ENCODE peak calls at places on chromosome 13, in nine cellular contexts. O, G, U, M, L, S, Y, Z and A are unnamed samples.

GRCh38 chr13:62250501-62251175 is 835.0 kb upstream of the PCDH20 start:
- DNase-seq in O (no peak), G (no peak), U (no peak), M (no peak), L (no peak), S (no peak), Y (no peak), Z (no peak), A (peak)

GRCh38 chr13:70923863-70924752 is 815.9 kb upstream of the KLHL1 start:
- DNase-seq in O (peak), G (no peak), U (no peak), M (no peak), L (no peak), S (no peak), Y (no peak), Z (no peak), A (no peak)

GRCh38 chr13:59247166-59247565 is 916.6 kb downstream of the DIAPH3 start:
- DNase-seq in O (no peak), G (no peak), U (no peak), M (no peak), L (no peak), S (no peak), Y (peak), Z (no peak), A (no peak)

GRCh38 chr13:90721937-90722336 is 625.5 kb upstream of the MIR17HG start:
- DNase-seq in O (no peak), G (no peak), U (no peak), M (no peak), L (no peak), S (no peak), Y (no peak), Z (no peak), A (no peak)

GRCh38 chr13:28658539-28658795 is 463 bp upstream of the POMP start:
- DNase-seq in O (no peak), G (no peak), U (no peak), M (no peak), L (no peak), S (no peak), Y (peak), Z (no peak), A (peak)

GRCh38 chr13:31436478-31436877 is 236.7 kb downstream of the B3GLCT start:
- DNase-seq in O (no peak), G (no peak), U (no peak), M (no peak), L (no peak), S (no peak), Y (no peak), Z (no peak), A (no peak)

GRCh38 chr13:60164490-60164889 is 762 bp upstream of the DIAPH3 start:
- DNase-seq in O (no peak), G (peak), U (no peak), M (no peak), L (no peak), S (no peak), Y (no peak), Z (no peak), A (no peak)

GRCh38 chr13:104534847-104535246 is 1468.6 kb upstream of the SLC10A2 start:
- DNase-seq in O (no peak), G (no peak), U (no peak), M (no peak), L (no peak), S (no peak), Y (no peak), Z (no peak), A (no peak)

GRCh38 chr13:107462501-107462900 is 752.8 kb downstream of the LIG4 start:
- DNase-seq in O (peak), G (no peak), U (no peak), M (no peak), L (no peak), S (no peak), Y (no peak), Z (peak), A (no peak)

GRCh38 chr13:32098275-32098674 is 66.7 kb downstream of the FRY start:
- DNase-seq in O (no peak), G (no peak), U (no peak), M (no peak), L (no peak), S (no peak), Y (no peak), Z (no peak), A (no peak)

GRCh38 chr13:101523732-101524131 is 71.3 kb downstream of the ITGBL1 start:
- DNase-seq in O (peak), G (no peak), U (peak), M (no peak), L (no peak), S (peak), Y (no peak), Z (no peak), A (peak)

GRCh38 chr13:72530471-72530870 is 197.0 kb downstream of the MZT1 start:
- DNase-seq in O (peak), G (no peak), U (peak), M (no peak), L (no peak), S (no peak), Y (no peak), Z (no peak), A (no peak)

GRCh38 chr13:61960981-61961380 is 545.3 kb upstream of the PCDH20 start:
- DNase-seq in O (no peak), G (no peak), U (no peak), M (no peak), L (no peak), S (no peak), Y (no peak), Z (no peak), A (no peak)

GRCh38 chr13:52447354-52447753 is 3.1 kb downstream of the VPS36 start:
- DNase-seq in O (no peak), G (peak), U (no peak), M (no peak), L (no peak), S (no peak), Y (no peak), Z (peak), A (peak)

GRCh38 chr13:80550856-80551532 is 210.1 kb upstream of the SPRY2 start:
- DNase-seq in O (no peak), G (no peak), U (no peak), M (no peak), L (no peak), S (no peak), Y (no peak), Z (no peak), A (no peak)

GRCh38 chr13:47408546-47409319 is 511.9 kb upstream of the HTR2A start:
- DNase-seq in O (no peak), G (no peak), U (no peak), M (no peak), L (no peak), S (no peak), Y (no peak), Z (no peak), A (no peak)

GRCh38 chr13:105063676-105064075 is 1471.8 kb downstream of the EFNB2 start:
- DNase-seq in O (no peak), G (no peak), U (no peak), M (no peak), L (no peak), S (no peak), Y (no peak), Z (no peak), A (no peak)

GRCh38 chr13:68056816-68057710 is 826.9 kb upstream of the PCDH9 start:
- DNase-seq in O (peak), G (no peak), U (no peak), M (no peak), L (no peak), S (no peak), Y (no peak), Z (peak), A (no peak)

GRCh38 chr13:60047943-60048342 is 115.8 kb downstream of the DIAPH3 start:
- DNase-seq in O (peak), G (no peak), U (no peak), M (no peak), L (no peak), S (no peak), Y (no peak), Z (no peak), A (no peak)

GRCh38 chr13:79307433-79307861 is 98.6 kb downstream of the RBM26 start:
- DNase-seq in O (no peak), G (no peak), U (no peak), M (no peak), L (no peak), S (no peak), Y (no peak), Z (no peak), A (no peak)

GRCh38 chr13:45615501-45616101 is at the start of gene ERICH6B:
- DNase-seq in O (peak), G (no peak), U (no peak), M (no peak), L (no peak), S (no peak), Y (peak), Z (no peak), A (peak)

GRCh38 chr13:24670927-24671326 is 9.3 kb upstream of the ATP12A start:
- DNase-seq in O (peak), G (peak), U (no peak), M (no peak), L (no peak), S (no peak), Y (peak), Z (no peak), A (peak)

GRCh38 chr13:42277618-42278276 is 5.8 kb downstream of the AKAP11 start:
- DNase-seq in O (peak), G (peak), U (no peak), M (no peak), L (no peak), S (no peak), Y (no peak), Z (no peak), A (no peak)

GRCh38 chr13:97276862-97277269 is 54.7 kb downstream of the MBNL2 start:
- DNase-seq in O (no peak), G (peak), U (peak), M (no peak), L (no peak), S (no peak), Y (no peak), Z (no peak), A (no peak)

GRCh38 chr13:65597839-65598818 is 1632.0 kb downstream of the PCDH9 start:
- DNase-seq in O (peak), G (no peak), U (no peak), M (no peak), L (no peak), S (no peak), Y (no peak), Z (no peak), A (no peak)